ENCODE peak calls at places on chromosomes 2 and 18, in five cellular contexts. One of them, this sample, is unnamed.

GRCh38 chr2:43648979-43649701 is 12.1 kb downstream of the PLEKHH2 start:
- DNase-seq in smooth muscle cell of the brain vasculature: no peak
- DNase-seq in HFF-Myc: no peak
- DNase-seq in HCEC 1CT: no peak
- DNase-seq in IMR-90: peak
- DNase-seq in this sample: peak

GRCh38 chr2:15547100-15547499 is 14.0 kb downstream of the NBAS start:
- DNase-seq in smooth muscle cell of the brain vasculature: no peak
- DNase-seq in HFF-Myc: no peak
- DNase-seq in HCEC 1CT: no peak
- DNase-seq in IMR-90: peak
- DNase-seq in this sample: no peak

GRCh38 chr2:226310081-226310625 is 489.5 kb downstream of the IRS1 start:
- DNase-seq in smooth muscle cell of the brain vasculature: no peak
- DNase-seq in HFF-Myc: no peak
- DNase-seq in HCEC 1CT: no peak
- DNase-seq in IMR-90: peak
- DNase-seq in this sample: peak

GRCh38 chr2:241649414-241649813 is 11.9 kb downstream of the ATG4B start:
- DNase-seq in smooth muscle cell of the brain vasculature: no peak
- DNase-seq in HFF-Myc: no peak
- DNase-seq in HCEC 1CT: no peak
- DNase-seq in IMR-90: no peak
- DNase-seq in this sample: no peak

GRCh38 chr2:30611572-30611971 is 164.5 kb downstream of the LCLAT1 start:
- DNase-seq in smooth muscle cell of the brain vasculature: no peak
- DNase-seq in HFF-Myc: no peak
- DNase-seq in HCEC 1CT: no peak
- DNase-seq in IMR-90: no peak
- DNase-seq in this sample: no peak

GRCh38 chr18:12247946-12248345 is 6.2 kb upstream of the CIDEA start:
- DNase-seq in smooth muscle cell of the brain vasculature: no peak
- DNase-seq in HFF-Myc: no peak
- DNase-seq in HCEC 1CT: no peak
- DNase-seq in IMR-90: no peak
- DNase-seq in this sample: no peak

GRCh38 chr2:64696631-64697030 is 42.9 kb upstream of the SERTAD2 start:
- DNase-seq in smooth muscle cell of the brain vasculature: no peak
- DNase-seq in HFF-Myc: no peak
- DNase-seq in HCEC 1CT: no peak
- DNase-seq in IMR-90: no peak
- DNase-seq in this sample: no peak

GRCh38 chr2:36223259-36223658 is 132.3 kb upstream of the CRIM1 start:
- DNase-seq in smooth muscle cell of the brain vasculature: no peak
- DNase-seq in HFF-Myc: no peak
- DNase-seq in HCEC 1CT: no peak
- DNase-seq in IMR-90: no peak
- DNase-seq in this sample: no peak

GRCh38 chr2:169716229-169716886 is 17.3 kb upstream of the KLHL23 start:
- DNase-seq in smooth muscle cell of the brain vasculature: no peak
- DNase-seq in HFF-Myc: peak
- DNase-seq in HCEC 1CT: peak
- DNase-seq in IMR-90: peak
- DNase-seq in this sample: peak

GRCh38 chr18:79517322-79517721 is 121.6 kb downstream of the NFATC1 start:
- DNase-seq in smooth muscle cell of the brain vasculature: no peak
- DNase-seq in HFF-Myc: no peak
- DNase-seq in HCEC 1CT: no peak
- DNase-seq in IMR-90: no peak
- DNase-seq in this sample: no peak

GRCh38 chr18:61608306-61608705 is 275.1 kb downstream of the CDH20 start:
- DNase-seq in smooth muscle cell of the brain vasculature: no peak
- DNase-seq in HFF-Myc: no peak
- DNase-seq in HCEC 1CT: peak
- DNase-seq in IMR-90: peak
- DNase-seq in this sample: peak

GRCh38 chr2:32947484-32948143 is 861 bp downstream of the LTBP1 start:
- DNase-seq in smooth muscle cell of the brain vasculature: peak
- DNase-seq in HFF-Myc: no peak
- DNase-seq in HCEC 1CT: peak
- DNase-seq in IMR-90: peak
- DNase-seq in this sample: peak

GRCh38 chr2:234243871-234244565 is 193.5 kb downstream of the SPP2 start:
- DNase-seq in smooth muscle cell of the brain vasculature: peak
- DNase-seq in HFF-Myc: no peak
- DNase-seq in HCEC 1CT: no peak
- DNase-seq in IMR-90: no peak
- DNase-seq in this sample: peak

GRCh38 chr18:62384068-62384467 is 59.0 kb downstream of the TNFRSF11A start:
- DNase-seq in smooth muscle cell of the brain vasculature: no peak
- DNase-seq in HFF-Myc: no peak
- DNase-seq in HCEC 1CT: peak
- DNase-seq in IMR-90: no peak
- DNase-seq in this sample: no peak